ENCODE peak calls at places on chromosomes 3 and 15, in six cellular contexts. J, K, R, D, V and Q are unnamed samples.

GRCh38 chr15:63029701-63030100 is 12.8 kb upstream of the TPM1 start:
- DNase-seq in J (no peak), K (no peak), R (no peak), D (no peak), V (no peak), Q (no peak)

GRCh38 chr3:63344676-63345075 is 66.6 kb downstream of the SYNPR start:
- DNase-seq in J (no peak), K (no peak), R (no peak), D (no peak), V (no peak), Q (no peak)

GRCh38 chr3:65861718-65862117 is 177.0 kb downstream of the MAGI1 start:
- DNase-seq in J (no peak), K (no peak), R (no peak), D (no peak), V (no peak), Q (no peak)

GRCh38 chr3:4887177-4887576 is 92.1 kb upstream of the BHLHE40 start:
- DNase-seq in J (no peak), K (no peak), R (no peak), D (no peak), V (no peak), Q (no peak)

GRCh38 chr3:38602576-38603250 is 46.8 kb downstream of the SCN5A start:
- DNase-seq in J (no peak), K (no peak), R (no peak), D (no peak), V (no peak), Q (no peak)

GRCh38 chr3:126104028-126104635 is 20.2 kb upstream of the SLC41A3 start:
- DNase-seq in J (no peak), K (no peak), R (no peak), D (no peak), V (no peak), Q (no peak)

GRCh38 chr3:69178838-69179739 is 56.7 kb upstream of the LMOD3 start:
- DNase-seq in J (no peak), K (peak), R (no peak), D (no peak), V (no peak), Q (peak)

GRCh38 chr15:60945196-60945595 is 283.9 kb downstream of the RORA start:
- DNase-seq in J (peak), K (no peak), R (peak), D (no peak), V (peak), Q (no peak)

GRCh38 chr3:161231861-161232260 is 10.8 kb downstream of the NMD3 start:
- DNase-seq in J (no peak), K (no peak), R (no peak), D (no peak), V (no peak), Q (no peak)

GRCh38 chr3:49650177-49650576 is 24.0 kb upstream of the APEH start:
- DNase-seq in J (no peak), K (no peak), R (no peak), D (no peak), V (no peak), Q (no peak)

GRCh38 chr3:24199305-24199704 is 254.2 kb downstream of the NR1D2 start:
- DNase-seq in J (no peak), K (no peak), R (no peak), D (no peak), V (no peak), Q (no peak)

GRCh38 chr15:48388017-48388936 is 57.0 kb downstream of the DUT start:
- DNase-seq in J (no peak), K (no peak), R (no peak), D (no peak), V (no peak), Q (no peak)

GRCh38 chr15:95277266-95277665 is 1045.9 kb downstream of the MCTP2 start:
- DNase-seq in J (no peak), K (no peak), R (no peak), D (no peak), V (no peak), Q (no peak)

GRCh38 chr15:83928392-83928734 is 274.4 kb downstream of the ADAMTSL3 start:
- DNase-seq in J (no peak), K (no peak), R (no peak), D (no peak), V (no peak), Q (no peak)

GRCh38 chr3:179438836-179439235 is 12.4 kb downstream of the GNB4 start:
- DNase-seq in J (no peak), K (no peak), R (no peak), D (no peak), V (no peak), Q (no peak)

GRCh38 chr3:159266779-159267178 is 464.9 kb downstream of the MFSD1 start:
- DNase-seq in J (no peak), K (peak), R (no peak), D (peak), V (no peak), Q (no peak)

GRCh38 chr3:182596673-182597410 is 196.5 kb upstream of the ATP11B start:
- DNase-seq in J (no peak), K (no peak), R (no peak), D (peak), V (no peak), Q (no peak)

GRCh38 chr3:60599586-60599985 is 651.7 kb downstream of the FHIT start:
- DNase-seq in J (no peak), K (no peak), R (no peak), D (no peak), V (no peak), Q (no peak)

GRCh38 chr15:27847775-27848710 is 251.1 kb downstream of the OCA2 start:
- DNase-seq in J (no peak), K (no peak), R (peak), D (no peak), V (no peak), Q (no peak)

GRCh38 chr3:80190051-80190450 is 422.3 kb upstream of the ROBO1 start:
- DNase-seq in J (no peak), K (no peak), R (no peak), D (no peak), V (no peak), Q (peak)

GRCh38 chr3:48086736-48087470 is 70.7 kb upstream of the MAP4 start:
- DNase-seq in J (no peak), K (no peak), R (no peak), D (no peak), V (no peak), Q (peak)

GRCh38 chr15:68469162-68470048 is 37.4 kb upstream of the ITGA11 start:
- DNase-seq in J (no peak), K (no peak), R (no peak), D (no peak), V (no peak), Q (no peak)

GRCh38 chr3:148992027-148992634 is 791 bp downstream of the GYG1 start:
- DNase-seq in J (peak), K (peak), R (peak), D (no peak), V (peak), Q (no peak)

GRCh38 chr3:129224984-129225393 is 24.4 kb upstream of the COPG1 start:
- DNase-seq in J (peak), K (peak), R (peak), D (no peak), V (peak), Q (peak)

GRCh38 chr3:56423537-56424209 is 44.6 kb downstream of the ERC2 start:
- DNase-seq in J (no peak), K (no peak), R (no peak), D (peak), V (no peak), Q (no peak)

GRCh38 chr3:71099997-71100719 is 483.4 kb downstream of the FOXP1 start:
- DNase-seq in J (no peak), K (no peak), R (no peak), D (no peak), V (no peak), Q (no peak)

GRCh38 chr15:63348392-63348791 is 33.3 kb downstream of the CA12 start:
- DNase-seq in J (peak), K (no peak), R (no peak), D (peak), V (peak), Q (no peak)

GRCh38 chr3:53525765-53526761 is 31.7 kb downstream of the CACNA1D start:
- DNase-seq in J (no peak), K (no peak), R (no peak), D (no peak), V (peak), Q (no peak)

GRCh38 chr15:63434567-63435219 is 53.0 kb upstream of the CA12 start:
- DNase-seq in J (no peak), K (no peak), R (no peak), D (no peak), V (no peak), Q (no peak)

GRCh38 chr3:194298331-194299227 is 52.5 kb downstream of the CPN2 start:
- DNase-seq in J (no peak), K (no peak), R (no peak), D (no peak), V (no peak), Q (no peak)

GRCh38 chr15:95041297-95041696 is 809.9 kb downstream of the MCTP2 start:
- DNase-seq in J (no peak), K (no peak), R (no peak), D (no peak), V (no peak), Q (no peak)

GRCh38 chr15:52912172-52912571 is 122.0 kb upstream of the ONECUT1 start:
- DNase-seq in J (no peak), K (no peak), R (no peak), D (no peak), V (no peak), Q (peak)

GRCh38 chr3:94587291-94587690 is 524.4 kb downstream of the NSUN3 start:
- DNase-seq in J (no peak), K (no peak), R (no peak), D (no peak), V (no peak), Q (no peak)

GRCh38 chr3:43706342-43706741 is 15.6 kb downstream of the ABHD5 start:
- DNase-seq in J (no peak), K (no peak), R (no peak), D (no peak), V (no peak), Q (no peak)